ENCODE peak calls at places on chromosome 6, in six cellular contexts. L is NB4, F is tibial nerve, V is breast epithelium, R is thoracic aorta, K is fibroblast of mammary gland. N is an unnamed sample.

GRCh38 chr6:138722425-138723371 is 50.9 kb upstream of the CCDC28A start:
- DNase-seq in R (no peak), L (peak), K (peak), V (no peak), F (no peak), N (peak)

GRCh38 chr6:84074988-84075781 is 41.6 kb downstream of the MRAP2 start:
- DNase-seq in K (peak), L (no peak), F (no peak), R (no peak), V (no peak), N (peak)

GRCh38 chr6:30722280-30723112 is 2.3 kb downstream of the TUBB start:
- DNase-seq in V (peak), F (peak), K (peak), R (no peak), L (peak), N (peak)

GRCh38 chr6:106740287-106740686 is 110.9 kb downstream of the QRSL1 start:
- DNase-seq in F (no peak), K (no peak), L (no peak), R (no peak), V (no peak), N (no peak)

GRCh38 chr6:129215246-129215645 is 332.3 kb downstream of the LAMA2 start:
- DNase-seq in V (no peak), R (no peak), L (no peak), F (no peak), K (no peak), N (no peak)

GRCh38 chr6:99606670-99607415 is at the start of gene PRDM13:
- DNase-seq in V (no peak), L (no peak), F (no peak), K (no peak), R (no peak), N (no peak)

GRCh38 chr6:7532821-7533220 is 8.7 kb upstream of the DSP start:
- DNase-seq in K (no peak), R (no peak), V (no peak), F (no peak), L (no peak), N (no peak)

GRCh38 chr6:83008631-83009030 is 57.0 kb downstream of the UBE3D start:
- DNase-seq in K (no peak), F (no peak), V (no peak), R (no peak), L (no peak), N (no peak)

GRCh38 chr6:167669870-167670802 is 156.6 kb upstream of the AFDN start:
- DNase-seq in R (no peak), K (no peak), F (no peak), L (no peak), V (no peak), N (no peak)

GRCh38 chr6:144219056-144219685 is 66.0 kb upstream of the UTRN start:
- DNase-seq in V (no peak), L (peak), K (peak), R (no peak), F (no peak), N (peak)

GRCh38 chr6:144220031-144220790 is 64.9 kb upstream of the UTRN start:
- DNase-seq in F (no peak), V (no peak), L (no peak), R (no peak), K (no peak), N (no peak)

GRCh38 chr6:144217797-144218196 is 67.3 kb upstream of the UTRN start:
- DNase-seq in R (no peak), L (no peak), K (no peak), F (no peak), V (no peak), N (no peak)

DNA sequence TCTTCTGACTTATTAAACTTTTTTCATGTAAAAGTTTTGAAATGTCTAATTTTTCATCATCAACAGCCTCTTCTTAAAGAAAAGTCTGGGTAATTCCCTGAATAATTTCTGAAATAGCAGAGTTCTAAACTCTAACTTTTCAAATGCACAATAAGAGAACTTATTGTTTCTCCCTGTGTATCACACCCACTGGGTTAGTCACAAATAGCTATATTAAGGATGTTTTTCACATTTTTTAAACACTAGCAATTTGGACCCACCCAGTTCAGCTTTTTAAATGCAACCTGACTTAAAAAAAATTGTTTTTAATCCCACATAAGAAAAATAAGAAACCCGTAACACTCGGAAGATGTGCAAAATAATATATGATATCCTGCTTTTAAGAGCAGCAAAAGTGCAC is 61.4 kb upstream of the UTRN start:
- DNase-seq in L (no peak), F (no peak), R (no peak), V (no peak), K (no peak), N (no peak)
- H3K4me3 ChIP-seq in L (no peak), F (no peak), R (no peak), V (no peak), K (no peak), N (no peak)

GRCh38 chr6:141077355-141078333 is 1055.1 kb upstream of the GJE1 start:
- DNase-seq in K (peak), L (peak), V (no peak), F (no peak), R (no peak), N (no peak)
- TF ChIP-seq CTCF in K (peak), L (peak), V (no peak), F (no peak), R (no peak), N (peak)

DNA sequence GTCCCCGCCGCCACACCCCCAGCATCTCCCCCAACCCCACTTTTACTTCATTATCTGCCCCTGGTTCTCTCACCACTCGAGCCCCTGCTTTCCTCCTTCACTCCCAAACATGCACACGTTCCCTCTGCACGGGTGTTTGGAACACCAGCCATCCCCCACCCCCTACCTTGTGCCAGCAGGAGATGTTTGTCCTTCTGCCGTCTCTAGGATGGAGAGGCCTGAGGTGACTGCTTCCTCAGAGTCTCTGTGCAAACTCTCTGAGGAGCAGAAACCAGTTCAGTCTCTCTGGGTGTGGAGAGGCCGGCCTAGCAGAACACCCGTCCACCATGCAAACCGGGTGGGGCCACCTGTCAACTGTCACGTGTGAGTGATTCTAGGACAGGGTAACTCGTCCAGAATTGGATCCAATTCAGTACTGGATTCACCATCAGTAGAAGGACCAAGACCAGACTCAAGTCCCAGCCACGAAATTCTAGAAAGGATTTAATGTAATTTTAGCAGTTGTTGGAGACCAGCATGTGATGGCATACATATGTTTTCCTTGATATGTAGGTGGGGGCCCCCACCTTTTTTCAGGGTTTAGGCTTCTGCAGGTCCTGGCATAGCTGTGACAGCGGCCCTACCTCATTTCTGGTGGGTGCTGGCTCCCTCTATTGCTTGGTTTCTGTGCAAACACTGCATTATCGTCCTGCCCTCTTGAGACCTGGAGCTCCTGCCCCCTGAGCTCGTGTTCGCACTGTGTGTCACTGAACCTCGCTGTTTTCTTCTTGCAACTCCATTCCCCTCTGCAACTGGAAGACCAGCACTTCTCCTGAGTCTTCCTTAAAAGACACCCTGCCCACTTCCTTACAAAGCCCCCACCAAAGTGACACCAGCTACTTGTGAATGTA is at the start of gene RAET1E:
- DNase-seq in R (no peak), V (no peak), L (no peak), K (no peak), F (no peak), N (no peak)
- H3K4me3 ChIP-seq in R (peak), V (peak), L (no peak), K (peak), F (peak), N (no peak)

GRCh38 chr6:11912420-11912819 is 99.7 kb upstream of the HIVEP1 start:
- DNase-seq in L (peak), K (peak), V (no peak), F (no peak), R (no peak), N (no peak)
- TF ChIP-seq CTCF in L (no peak), K (peak), V (no peak), F (no peak), R (no peak), N (no peak)

GRCh38 chr6:35931120-35931561 is 10.2 kb upstream of the SRPK1 start:
- DNase-seq in V (no peak), R (no peak), F (no peak), K (no peak), L (no peak), N (no peak)
- H3K4me3 ChIP-seq in V (no peak), R (no peak), F (no peak), K (no peak), L (no peak), N (no peak)

GRCh38 chr6:133339543-133340384 is 98.6 kb downstream of the EYA4 start:
- DNase-seq in F (no peak), L (no peak), R (no peak), K (no peak), V (no peak), N (no peak)
- TF ChIP-seq CTCF in F (no peak), L (no peak), R (no peak), K (no peak), V (no peak), N (no peak)

DNA sequence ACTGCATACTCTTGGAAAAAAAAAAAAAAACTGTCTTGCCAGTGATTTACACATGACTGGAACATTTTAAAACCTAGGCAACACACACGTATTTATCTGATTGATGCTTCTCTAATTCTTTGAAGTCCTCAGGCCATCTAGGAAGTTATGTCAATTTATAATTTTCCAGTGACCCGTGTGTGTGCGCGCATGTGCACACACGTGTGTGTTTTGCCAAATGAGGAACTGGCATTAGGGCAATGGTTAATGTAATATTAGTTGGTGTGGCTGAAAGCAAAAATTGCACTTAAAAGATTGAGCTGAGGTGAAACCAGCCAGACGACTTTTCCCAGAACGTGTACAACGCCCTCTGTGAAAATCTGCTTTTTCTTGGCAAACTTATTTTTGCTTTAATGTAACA is 315.2 kb downstream of the TFAP2A start:
- DNase-seq in K (no peak), V (no peak), R (no peak), L (peak), F (no peak), N (no peak)
- H3K4me3 ChIP-seq in K (no peak), V (peak), R (no peak), L (peak), F (no peak), N (no peak)

DNA sequence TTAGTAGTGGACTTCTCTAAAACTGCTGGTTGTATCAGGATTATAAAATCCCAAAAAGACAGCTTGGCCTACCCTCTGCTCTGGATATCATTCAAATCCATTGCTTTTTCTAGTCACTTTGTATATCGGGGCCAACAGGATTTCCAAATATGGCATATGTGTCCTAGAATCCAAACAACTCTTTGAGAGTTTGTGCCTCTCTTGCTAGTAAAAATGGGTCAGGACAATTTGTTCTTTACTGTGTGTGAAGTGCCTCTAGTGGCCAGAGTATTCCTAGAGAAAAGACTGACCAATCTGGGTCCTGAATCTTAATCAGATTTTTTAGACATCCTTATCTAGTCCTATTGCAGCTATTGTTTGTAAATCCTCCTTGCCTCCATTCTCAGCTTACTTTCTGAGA is 33.5 kb upstream of the MANEA start:
- DNase-seq in V (no peak), F (no peak), L (no peak), K (no peak), R (no peak), N (no peak)
- TF ChIP-seq CTCF in V (no peak), F (no peak), L (no peak), K (peak), R (no peak), N (no peak)

GRCh38 chr6:140854363-140854762 is 1278.4 kb upstream of the GJE1 start:
- DNase-seq in R (no peak), V (no peak), L (no peak), F (no peak), K (no peak), N (no peak)

GRCh38 chr6:140855520-140855919 is 1277.2 kb upstream of the GJE1 start:
- DNase-seq in L (no peak), V (no peak), F (no peak), R (no peak), K (peak), N (no peak)

GRCh38 chr6:140858381-140858971 is 1274.2 kb upstream of the GJE1 start:
- DNase-seq in V (no peak), L (no peak), F (no peak), K (peak), R (no peak), N (no peak)

DNA sequence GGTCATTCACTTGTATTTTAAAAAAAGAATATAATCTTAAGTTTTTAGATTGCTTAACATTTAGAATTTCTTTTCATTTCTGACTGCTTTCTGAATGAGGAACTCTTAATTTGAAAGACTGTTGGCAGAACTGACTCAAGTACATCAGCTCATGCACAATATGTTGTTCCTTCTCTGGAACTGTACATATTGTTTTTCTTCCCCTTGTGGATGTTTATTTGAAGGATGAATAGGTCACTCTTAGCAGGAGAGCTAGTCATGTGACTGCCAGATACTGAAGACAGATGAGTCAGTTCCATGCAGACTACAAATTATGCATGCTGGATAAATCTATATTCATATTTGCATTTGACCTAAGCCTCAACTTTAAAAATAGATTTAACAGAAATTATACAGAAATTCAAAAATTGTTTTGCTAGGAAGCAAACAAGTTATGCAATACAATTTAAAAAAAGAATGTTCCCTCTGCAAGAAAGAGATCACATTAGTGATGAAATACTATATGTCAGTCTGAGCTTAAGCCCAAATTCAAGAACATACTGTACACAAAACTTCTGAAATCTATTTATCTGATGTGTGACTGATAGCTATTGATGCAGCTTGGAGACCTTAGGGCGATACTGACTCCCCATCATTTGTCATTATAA is 1274.9 kb upstream of the GJE1 start:
- DNase-seq in K (peak), F (no peak), L (peak), V (no peak), R (no peak), N (peak)
- H3K4me3 ChIP-seq in K (no peak), F (no peak), L (no peak), V (no peak), R (no peak), N (no peak)

GRCh38 chr6:108621117-108621516 is 60.4 kb downstream of the FOXO3 start:
- DNase-seq in F (no peak), L (peak), R (peak), V (no peak), K (peak), N (peak)
- TF ChIP-seq CTCF in F (no peak), L (no peak), R (no peak), V (no peak), K (peak), N (no peak)